ENCODE peak calls at places on chromosomes 6 and 20, in five cellular contexts. P, G, W, A and L are unnamed samples.

GRCh38 chr6:40409716-40410397 is 177.3 kb downstream of the LRFN2 start:
- DNase-seq in P (no peak), G (no peak), A (no peak), W (no peak), L (no peak)

GRCh38 chr6:139047677-139048076 is 19.1 kb downstream of the ABRACL start:
- DNase-seq in P (no peak), W (no peak), G (no peak), A (no peak), L (no peak)

GRCh38 chr6:100704941-100705340 is 176.2 kb downstream of the ASCC3 start:
- DNase-seq in P (no peak), G (no peak), A (no peak), W (no peak), L (no peak)

GRCh38 chr20:47681977-47682812 is 103.1 kb downstream of the SULF2 start:
- DNase-seq in W (peak), P (peak), A (no peak), G (no peak), L (peak)

GRCh38 chr6:80605165-80605989 is 498.9 kb downstream of the BCKDHB start:
- DNase-seq in A (no peak), W (peak), G (no peak), P (peak), L (peak)

GRCh38 chr20:37226889-37227288 is 34.7 kb downstream of the GHRH start:
- DNase-seq in P (no peak), A (no peak), W (no peak), G (no peak), L (no peak)

GRCh38 chr6:70103798-70104197 is 199.1 kb downstream of the COL9A1 start:
- DNase-seq in W (no peak), A (no peak), G (peak), P (peak), L (no peak)

GRCh38 chr20:46135856-46136633 is 17.9 kb downstream of the CD40 start:
- DNase-seq in A (no peak), G (no peak), P (no peak), W (no peak), L (no peak)

GRCh38 chr6:139376604-139377218 is 2.3 kb upstream of the CITED2 start:
- DNase-seq in A (no peak), W (peak), G (no peak), P (peak), L (peak)

GRCh38 chr6:35769211-35769610 is 7.2 kb upstream of the CLPSL2 start:
- DNase-seq in A (no peak), G (no peak), W (no peak), P (no peak), L (no peak)
- TF ChIP-seq JUN in A (no peak), G (no peak), W (no peak), P (no peak), L (no peak)

GRCh38 chr6:105901583-105901982 is 184.6 kb upstream of the PRDM1 start:
- DNase-seq in W (no peak), A (no peak), P (no peak), G (no peak), L (no peak)
- H3K27ac ChIP-seq in W (no peak), A (no peak), P (no peak), G (no peak), L (no peak)

GRCh38 chr20:54260116-54260515 is 52.2 kb downstream of the PFDN4 start:
- DNase-seq in G (no peak), P (no peak), W (no peak), A (no peak), L (no peak)

GRCh38 chr20:54254596-54254995 is 46.7 kb downstream of the PFDN4 start:
- DNase-seq in A (no peak), G (no peak), W (no peak), P (no peak), L (no peak)

GRCh38 chr20:54255157-54255556 is 47.3 kb downstream of the PFDN4 start:
- DNase-seq in G (no peak), W (no peak), A (no peak), P (no peak), L (no peak)

GRCh38 chr20:54256202-54256601 is 48.3 kb downstream of the PFDN4 start:
- DNase-seq in G (no peak), W (no peak), P (no peak), A (no peak), L (no peak)

GRCh38 chr20:54257090-54257816 is 49.4 kb downstream of the PFDN4 start:
- DNase-seq in A (peak), W (no peak), G (no peak), P (no peak), L (no peak)
- TF ChIP-seq JUN in A (no peak), W (no peak), G (no peak), P (no peak), L (no peak)

GRCh38 chr20:63751471-63752271 is 12.1 kb downstream of the SLC2A4RG start:
- DNase-seq in A (no peak), W (no peak), P (no peak), G (no peak), L (no peak)
- H3K27ac ChIP-seq in A (no peak), W (no peak), P (no peak), G (no peak), L (no peak)

DNA sequence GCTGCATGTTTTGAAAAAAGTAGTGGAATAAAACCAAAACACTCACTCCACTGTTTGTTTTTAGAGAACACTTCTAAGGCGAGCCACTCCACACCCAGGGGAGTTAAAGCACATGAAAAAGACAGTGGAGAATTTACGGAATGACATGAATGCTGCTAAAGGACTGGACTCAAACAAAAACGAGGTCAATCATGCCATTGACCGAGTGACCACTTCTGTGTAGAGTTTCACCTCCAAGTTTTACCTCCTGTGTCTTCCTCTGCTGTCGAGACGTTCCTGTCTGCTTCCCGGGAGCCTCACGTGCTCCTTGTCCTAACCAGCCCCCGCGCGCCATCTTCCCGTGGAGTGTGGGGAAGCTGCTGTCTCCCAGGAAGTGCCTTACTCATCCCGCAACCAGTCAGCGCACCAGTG is 127.8 kb downstream of the LRRC1 start:
- DNase-seq in G (no peak), W (peak), P (peak), A (peak), L (no peak)
- TF ChIP-seq JUN in G (no peak), W (no peak), P (no peak), A (no peak), L (no peak)

DNA sequence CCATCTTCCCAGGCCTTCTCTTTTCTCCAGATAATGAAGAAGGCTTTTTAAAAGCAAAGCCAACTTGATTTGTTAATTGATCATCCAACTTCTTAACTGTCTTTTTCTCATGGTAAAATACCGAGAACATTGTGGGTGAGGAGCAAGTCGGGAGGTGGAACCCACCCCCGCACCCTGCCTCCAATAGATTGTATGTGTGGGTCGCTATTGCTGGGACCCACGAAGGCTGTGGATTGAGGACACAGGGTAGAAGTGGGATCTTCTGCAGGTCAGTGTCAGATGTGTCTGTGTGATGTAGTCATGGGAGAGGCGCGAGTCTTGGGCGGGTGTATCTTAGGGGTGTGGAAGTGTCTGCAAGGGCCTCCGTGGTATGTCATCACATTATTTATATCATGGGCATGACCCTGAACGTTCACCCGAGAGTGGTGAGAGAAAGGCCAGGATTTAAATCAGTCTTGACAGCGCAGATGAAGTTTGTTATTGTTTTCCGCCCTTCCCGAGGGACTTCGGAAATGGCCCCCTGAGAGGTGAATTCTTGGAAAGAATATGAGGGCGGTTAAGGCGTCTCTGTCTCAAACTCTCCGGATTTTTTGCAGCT is 505 bp upstream of the PAQR8 start:
- DNase-seq in P (no peak), W (no peak), A (no peak), G (peak), L (no peak)
- H3K27ac ChIP-seq in P (peak), W (peak), A (no peak), G (peak), L (peak)

GRCh38 chr6:20705741-20706140 is 171.5 kb downstream of the CDKAL1 start:
- DNase-seq in G (no peak), P (no peak), A (no peak), W (peak), L (no peak)
- TF ChIP-seq JUN in G (no peak), P (no peak), A (no peak), W (no peak), L (no peak)

DNA sequence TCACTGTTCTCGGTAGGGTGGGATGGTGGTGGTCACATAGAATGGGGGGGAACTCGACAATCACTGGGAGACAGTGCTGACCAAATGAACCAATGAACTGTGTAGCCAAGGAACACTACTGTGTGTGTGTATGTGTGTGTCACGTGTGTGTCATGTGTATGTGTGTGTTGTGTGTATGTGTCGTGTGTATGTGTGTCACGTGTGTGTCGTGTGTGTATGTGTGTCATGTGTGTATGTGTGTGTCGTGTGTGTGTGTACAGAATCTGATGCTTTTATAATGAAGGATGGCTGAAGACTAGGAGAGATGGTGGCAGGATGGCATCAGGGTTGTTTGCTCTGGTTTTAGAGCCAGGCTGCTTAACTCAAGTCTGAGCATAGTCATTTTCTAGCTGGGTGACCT is 99.1 kb upstream of the DUSP22 start:
- DNase-seq in P (no peak), W (no peak), G (no peak), A (no peak), L (no peak)
- H3K27ac ChIP-seq in P (no peak), W (no peak), G (no peak), A (no peak), L (no peak)

DNA sequence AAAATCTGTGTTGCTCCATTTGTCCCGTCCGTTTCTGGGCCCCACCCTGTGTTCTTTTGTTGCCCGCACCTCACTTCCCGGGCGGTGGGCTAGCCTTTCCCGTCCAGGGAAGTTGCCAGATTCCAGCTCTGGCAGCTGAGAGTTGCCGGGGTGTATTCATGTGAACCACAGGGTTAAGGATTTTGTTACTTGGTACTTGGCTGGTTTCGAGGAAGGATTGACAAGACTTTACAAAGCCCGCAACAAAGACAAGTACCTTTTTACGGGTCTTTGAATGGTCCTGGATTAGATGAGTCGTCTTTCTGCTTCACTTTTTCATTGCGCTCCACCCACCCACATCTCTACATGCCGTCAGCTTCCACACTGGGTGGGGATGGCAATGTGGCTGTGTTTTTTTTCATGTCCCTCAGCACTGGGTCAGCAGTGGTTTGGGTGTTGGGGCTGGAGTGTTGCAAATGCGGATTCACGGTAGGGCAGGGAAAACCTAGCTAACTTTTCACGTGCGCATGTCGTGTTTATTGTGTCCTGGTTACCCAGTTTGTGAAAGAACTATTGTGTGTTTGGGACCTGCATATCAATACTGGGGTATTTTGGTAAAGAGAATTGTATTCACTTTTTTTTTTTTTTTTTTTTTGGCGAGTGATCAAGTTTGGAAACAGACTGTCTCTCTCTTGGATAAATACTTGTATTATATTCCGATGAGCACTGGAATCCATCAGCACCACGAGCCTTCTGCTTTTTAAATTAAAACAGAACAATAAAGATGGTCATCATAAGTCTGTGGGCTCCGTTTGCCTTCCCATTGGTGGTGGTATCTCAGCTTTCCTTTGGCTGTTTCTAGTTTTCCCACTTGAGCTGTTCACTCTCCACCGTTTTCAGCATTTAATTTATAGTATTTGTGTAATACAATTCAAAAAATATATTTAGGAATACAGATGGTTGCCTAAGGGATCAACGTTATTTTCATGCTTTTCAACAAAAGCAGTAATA is 1.2 kb downstream of the DUSP22 start:
- DNase-seq in W (no peak), P (no peak), G (no peak), A (no peak), L (no peak)
- TF ChIP-seq JUN in W (no peak), P (no peak), G (no peak), A (no peak), L (no peak)